ENCODE peak calls at places on chromosomes 2 and 18, in ten cellular contexts. C is upper lobe of left lung, D is gastrocnemius medialis, O is right lobe of liver, B is K562, G is heart left ventricle, T is spleen, U is ovary, K is suprapubic skin, Q is prostate gland. W is an unnamed sample. For H3K27me3, the result is how much of the 10 kb centered on the place peaks cover.

GRCh38 chr2:226130192-226130591 is 669.4 kb downstream of the IRS1 start:
- DNase-seq in D (no peak), T (no peak), B (no peak), U (no peak), Q (no peak), O (no peak), G (no peak), K (no peak), C (no peak), W (no peak)

GRCh38 chr2:229586746-229587705 is 127.3 kb downstream of the DNER start:
- DNase-seq in O (peak), G (peak), B (peak), U (peak), C (peak), Q (peak), D (peak), K (peak), T (peak), W (no peak)

GRCh38 chr2:3504741-3505140 is 14.6 kb downstream of the ADI1 start:
- DNase-seq in D (no peak), O (no peak), U (no peak), Q (no peak), G (no peak), T (no peak), C (no peak), K (no peak), B (no peak), W (no peak)

GRCh38 chr2:207867075-207867474 is 97.4 kb upstream of the FZD5 start:
- DNase-seq in Q (no peak), U (no peak), D (no peak), O (no peak), B (no peak), T (no peak), K (no peak), C (no peak), G (no peak), W (no peak)

GRCh38 chr2:231037202-231037730 is at the start of gene C2orf72:
- DNase-seq in O (peak), T (no peak), G (no peak), K (no peak), Q (no peak), U (no peak), C (no peak), B (no peak), D (no peak), W (no peak)

GRCh38 chr2:11539317-11540147 is 5.7 kb downstream of the GREB1 start:
- DNase-seq in U (peak), D (no peak), B (no peak), O (peak), Q (peak), C (no peak), G (no peak), T (no peak), K (no peak), W (peak)

GRCh38 chr18:75210274-75211001 is at the start of gene TSHZ1:
- DNase-seq in C (peak), Q (peak), B (peak), D (peak), O (peak), U (peak), G (peak), K (no peak), T (no peak), W (peak)

GRCh38 chr2:241309684-241310117 is 5.8 kb downstream of the HDLBP start:
- DNase-seq in Q (no peak), C (no peak), T (peak), G (no peak), U (no peak), B (no peak), K (no peak), D (no peak), O (no peak), W (no peak)

GRCh38 chr2:55148269-55148668 is 83.8 kb downstream of the CLHC1 start:
- DNase-seq in G (no peak), O (no peak), D (no peak), K (no peak), U (no peak), T (no peak), Q (no peak), C (no peak), B (no peak), W (no peak)

GRCh38 chr2:38398739-38399138 is 21.7 kb upstream of the ATL2 start:
- DNase-seq in U (no peak), G (no peak), O (no peak), C (no peak), Q (no peak), B (no peak), T (no peak), D (no peak), K (no peak), W (no peak)

GRCh38 chr2:70541481-70542020 is 12.1 kb downstream of the TGFA start:
- DNase-seq in C (no peak), K (no peak), O (no peak), U (no peak), G (no peak), T (no peak), Q (no peak), D (no peak), B (no peak), W (no peak)

GRCh38 chr2:200770847-200771246 is 40.9 kb upstream of the BZW1 start:
- DNase-seq in B (no peak), O (no peak), Q (no peak), D (no peak), T (no peak), C (no peak), G (no peak), U (no peak), K (no peak), W (no peak)

GRCh38 chr18:29309352-29309751 is 1132.4 kb upstream of the CDH2 start:
- DNase-seq in D (no peak), Q (no peak), C (no peak), U (no peak), G (no peak), O (no peak), K (no peak), T (no peak), B (no peak), W (no peak)

GRCh38 chr2:42979416-42979869 is 187.1 kb upstream of the HAAO start:
- DNase-seq in D (no peak), Q (no peak), O (peak), K (peak), G (no peak), C (no peak), B (no peak), U (no peak), T (peak), W (no peak)

GRCh38 chr2:130380096-130380934 is 24.5 kb downstream of the PTPN18 start:
- DNase-seq in G (no peak), O (no peak), D (no peak), T (no peak), C (no peak), K (no peak), B (peak), Q (no peak), U (no peak), W (no peak)

GRCh38 chr2:170949415-170949814 is 20.4 kb downstream of the GORASP2 start:
- DNase-seq in Q (no peak), K (no peak), O (no peak), C (no peak), B (no peak), G (no peak), U (no peak), D (no peak), T (no peak), W (no peak)

GRCh38 chr2:204538179-204539009 is 6.9 kb upstream of the PARD3B start:
- DNase-seq in C (no peak), U (peak), T (no peak), O (no peak), K (no peak), D (no peak), Q (no peak), G (no peak), B (no peak), W (no peak)

GRCh38 chr2:7517851-7518250 is 600.6 kb downstream of the RNF144A start:
- DNase-seq in U (no peak), C (no peak), D (no peak), G (no peak), Q (no peak), B (no peak), T (no peak), K (no peak), O (no peak), W (no peak)

GRCh38 chr18:55650363-55650870 is 62.4 kb upstream of the TCF4 start:
- DNase-seq in D (no peak), K (no peak), U (no peak), O (no peak), Q (no peak), G (no peak), C (no peak), B (no peak), T (no peak), W (no peak)

GRCh38 chr2:52939250-52939649 is 828.4 kb upstream of the CHAC2 start:
- DNase-seq in C (no peak), B (no peak), T (no peak), Q (no peak), G (no peak), O (no peak), K (no peak), D (no peak), U (no peak), W (no peak)

GRCh38 chr2:211093743-211094303 is 537.4 kb downstream of the CPS1 start:
- DNase-seq in T (no peak), G (no peak), O (no peak), C (no peak), K (no peak), U (no peak), D (no peak), Q (no peak), B (no peak), W (no peak)

GRCh38 chr18:10793730-10794370 is 268.0 kb downstream of the NAPG start:
- DNase-seq in D (no peak), K (no peak), G (no peak), O (no peak), T (no peak), U (no peak), B (no peak), Q (no peak), C (no peak), W (no peak)

GRCh38 chr18:49013961-49014604 is 63.3 kb upstream of the SMAD7 start:
- DNase-seq in K (peak), Q (no peak), B (peak), D (no peak), C (peak), O (peak), T (peak), G (peak), U (no peak), W (peak)

GRCh38 chr2:191115391-191115790 is 35.4 kb downstream of the STAT4 start:
- DNase-seq in C (no peak), B (no peak), O (no peak), D (no peak), T (no peak), K (no peak), Q (no peak), U (no peak), G (no peak), W (no peak)

GRCh38 chr2:120605231-120605935 is 130.3 kb upstream of the GLI2 start:
- DNase-seq in U (no peak), T (peak), G (no peak), Q (no peak), K (no peak), O (no peak), B (no peak), C (peak), D (no peak), W (no peak)

GRCh38 chr2:105187531-105187930 is 54.0 kb upstream of the GPR45 start:
- DNase-seq in Q (no peak), T (no peak), B (no peak), C (no peak), U (no peak), D (no peak), G (no peak), K (no peak), O (no peak), W (no peak)

GRCh38 chr18:56890632-56891031 is 239.5 kb downstream of the WDR7 start:
- DNase-seq in U (no peak), K (no peak), D (peak), Q (no peak), C (no peak), G (no peak), B (no peak), O (no peak), T (no peak), W (no peak)

GRCh38 chr2:226234187-226234586 is 565.4 kb downstream of the IRS1 start:
- DNase-seq in C (no peak), T (no peak), B (no peak), O (no peak), G (no peak), D (no peak), Q (no peak), U (no peak), K (no peak), W (no peak)

GRCh38 chr2:128159437-128159836 is 68.4 kb downstream of the UGGT1 start:
- DNase-seq in K (no peak), D (no peak), O (no peak), U (no peak), C (no peak), T (no peak), B (no peak), Q (no peak), G (no peak), W (no peak)

GRCh38 chr2:235710933-235711332 is 217.1 kb downstream of the AGAP1 start:
- DNase-seq in Q (no peak), D (no peak), K (no peak), O (no peak), C (no peak), T (no peak), U (no peak), B (no peak), G (no peak), W (no peak)
- H3K27me3 ChIP-seq in Q (under half), D (under half), K (under half), O (under half), C (under half), T (under half), U (under half), B (under half), G (under half), W (under half)

GRCh38 chr2:20439503-20439902 is 7.4 kb upstream of the RHOB start:
- DNase-seq in B (no peak), Q (no peak), K (peak), G (peak), O (peak), D (peak), T (no peak), U (no peak), C (peak), W (no peak)

GRCh38 chr2:20440001-20440560 is 6.8 kb upstream of the RHOB start:
- DNase-seq in Q (no peak), T (no peak), B (no peak), K (peak), D (peak), C (no peak), U (no peak), O (peak), G (peak), W (no peak)

GRCh38 chr2:20436716-20437470 is 10.0 kb upstream of the RHOB start:
- DNase-seq in D (peak), B (no peak), G (no peak), U (no peak), O (peak), C (no peak), T (no peak), Q (no peak), K (peak), W (no peak)

GRCh38 chr2:20439193-20439475 is 7.7 kb upstream of the RHOB start:
- DNase-seq in T (no peak), C (peak), G (peak), D (peak), B (no peak), O (peak), K (peak), Q (no peak), U (no peak), W (peak)

GRCh38 chr2:20438334-20439192 is 8.3 kb upstream of the RHOB start:
- DNase-seq in Q (no peak), T (peak), G (no peak), K (peak), U (no peak), D (peak), O (peak), B (no peak), C (peak), W (peak)
- TF ChIP-seq POLR2A in Q (peak), T (no peak), G (peak), K (peak), U (peak), D (peak), O (peak), B (no peak), C (peak), W (peak)

GRCh38 chr2:85524567-85524923 is 14.4 kb upstream of the MAT2A start:
- DNase-seq in Q (peak), G (no peak), D (peak), T (peak), B (peak), U (no peak), O (no peak), C (no peak), K (peak), W (no peak)
- H3K27me3 ChIP-seq in Q (under half), G (under half), D (under half), T (under half), B (under half), U (under half), O (under half), C (under half), K (under half), W (under half)

GRCh38 chr2:100292022-100292580 is 30.2 kb downstream of the LONRF2 start:
- DNase-seq in O (no peak), D (no peak), K (no peak), T (no peak), G (no peak), C (peak), Q (no peak), U (peak), B (peak), W (no peak)
- TF ChIP-seq POLR2A in O (no peak), D (no peak), K (no peak), T (no peak), G (no peak), C (no peak), Q (no peak), U (no peak), B (peak), W (no peak)

DNA sequence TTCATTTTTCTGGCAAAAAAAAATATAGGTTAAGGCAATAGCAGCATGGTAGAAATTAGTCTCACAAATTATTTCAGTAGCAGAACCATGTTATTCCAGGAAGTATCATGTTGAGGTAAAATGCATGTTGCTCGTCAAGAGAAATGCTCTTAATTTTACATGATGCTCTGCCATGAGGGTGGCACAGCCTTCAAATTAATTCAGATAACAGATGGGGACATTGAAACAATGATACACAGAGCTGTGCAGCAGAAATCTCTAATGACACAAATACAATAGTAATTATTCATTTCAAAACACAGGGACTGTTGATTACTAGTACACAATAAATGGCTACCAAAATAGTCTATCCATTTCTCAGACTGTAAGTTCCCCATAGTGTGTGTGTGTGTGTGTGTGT is 24.8 kb downstream of the GAREM1 start:
- DNase-seq in B (no peak), G (no peak), Q (no peak), O (no peak), U (no peak), T (no peak), C (no peak), D (no peak), K (no peak), W (no peak)
- H3K27me3 ChIP-seq in B (under half), G (under half), Q (under half), O (under half), U (under half), T (under half), C (under half), D (under half), K (under half), W (under half)

W was measured in vagina.